ENCODE peak calls at places on chromosomes 13 and 19, in four cellular contexts. S is COR-L47; Z is T-helper 1 cell; O is stimulated activated CD4-positive, alpha-beta T cell treated with anti-CD3 and anti-CD28 coated beads, Interleukin-4, amount 100 ng/mL, for 4 hours. Q is an unnamed sample.

GRCh38 chr19:40279120-40279551 is 6.0 kb downstream of the AKT2 start:
- DNase-seq in S (no peak), Z (no peak), O (no peak), Q (no peak)

GRCh38 chr19:12284226-12284625 is 10.5 kb downstream of the ZNF44 start:
- DNase-seq in S (no peak), Z (no peak), O (no peak), Q (no peak)

GRCh38 chr13:38686635-38687245 is at the start of gene FREM2:
- DNase-seq in S (peak; percentile 86), Z (no peak), O (no peak), Q (no peak)

GRCh38 chr19:48835734-48836088 is 580 bp downstream of the HSD17B14 start:
- DNase-seq in S (peak; percentile 85), Z (peak; percentile 93), O (peak; percentile 92), Q (no peak)

GRCh38 chr13:28318418-28318995 is 176.4 kb downstream of the FLT1 start:
- DNase-seq in S (no peak), Z (no peak), O (no peak), Q (no peak)

GRCh38 chr13:39603424-39603947 is 493 bp upstream of the LHFPL6 start:
- DNase-seq in S (no peak), Z (no peak), O (no peak), Q (peak; percentile 13)

GRCh38 chr13:101835920-101836319 is 383.4 kb downstream of the ITGBL1 start:
- DNase-seq in S (no peak), Z (no peak), O (no peak), Q (no peak)

GRCh38 chr19:33399745-33400681 is 26.5 kb downstream of the CEBPG start:
- DNase-seq in S (no peak), Z (no peak), O (no peak), Q (no peak)

GRCh38 chr13:111066544-111066943 is 48.6 kb upstream of the ARHGEF7 start:
- DNase-seq in S (no peak), Z (no peak), O (no peak), Q (no peak)

GRCh38 chr13:33285420-33286124 is at the start of gene STARD13:
- DNase-seq in S (no peak), Z (no peak), O (no peak), Q (peak; percentile 95)

GRCh38 chr13:33347866-33348265 is 62.3 kb upstream of the STARD13 start:
- DNase-seq in S (no peak), Z (no peak), O (no peak), Q (no peak)

GRCh38 chr19:1470864-1471513 is 8.0 kb downstream of the C19orf25 start:
- DNase-seq in S (no peak), Z (no peak), O (no peak), Q (no peak)

GRCh38 chr19:15129856-15130580 is 22.8 kb downstream of the SYDE1 start:
- DNase-seq in S (no peak), Z (no peak), O (peak; percentile 30), Q (no peak)

GRCh38 chr19:56838930-56839664 is 1.4 kb downstream of the PEG3 start:
- DNase-seq in S (no peak), Z (no peak), O (no peak), Q (no peak)

GRCh38 chr19:38452430-38453366 is 19.2 kb downstream of the RYR1 start:
- DNase-seq in S (no peak), Z (no peak), O (no peak), Q (no peak)

GRCh38 chr13:51823861-51824260 is 19.9 kb upstream of the DHRS12 start:
- DNase-seq in S (no peak), Z (no peak), O (no peak), Q (no peak)

GRCh38 chr13:99218969-99219368 is 18.3 kb downstream of the UBAC2 start:
- DNase-seq in S (no peak), Z (peak; percentile 64), O (no peak), Q (no peak)

GRCh38 chr13:65892859-65893258 is 1337.3 kb downstream of the PCDH9 start:
- DNase-seq in S (no peak), Z (no peak), O (no peak), Q (no peak)

GRCh38 chr13:96273196-96273595 is 183.3 kb downstream of the HS6ST3 start:
- DNase-seq in S (no peak), Z (no peak), O (no peak), Q (no peak)

GRCh38 chr19:34484328-34484727 is 2.8 kb downstream of the WTIP start:
- DNase-seq in S (no peak), Z (no peak), O (no peak), Q (no peak)

GRCh38 chr19:8640402-8641004 is 10.1 kb downstream of the NFILZ start:
- DNase-seq in S (no peak), Z (no peak), O (no peak), Q (no peak)

GRCh38 chr19:8373867-8374813 is 10.2 kb downstream of the ANGPTL4 start:
- DNase-seq in S (no peak), Z (no peak), O (no peak), Q (no peak)

GRCh38 chr13:106762711-106763110 is 194.8 kb upstream of the ARGLU1 start:
- DNase-seq in S (no peak), Z (no peak), O (no peak), Q (no peak)

GRCh38 chr19:17743874-17744273 is 7.4 kb upstream of the FCHO1 start:
- DNase-seq in S (no peak), Z (no peak), O (no peak), Q (no peak)

GRCh38 chr13:79671420-79671819 is 190.5 kb downstream of the NDFIP2 start:
- DNase-seq in S (no peak), Z (no peak), O (no peak), Q (no peak)

GRCh38 chr19:36604656-36605100 is 435 bp upstream of the ZNF382 start:
- DNase-seq in S (peak; percentile 7), Z (peak; percentile 82), O (peak; percentile 85), Q (peak; percentile 6)

GRCh38 chr13:94599877-94600276 is 1.8 kb upstream of the GPR180 start:
- DNase-seq in S (no peak), Z (no peak), O (no peak), Q (no peak)

GRCh38 chr19:28793391-28794168 is 419.4 kb downstream of the UQCRFS1 start:
- DNase-seq in S (no peak), Z (no peak), O (no peak), Q (no peak)

GRCh38 chr19:14519860-14520407 is 1.7 kb upstream of the DNAJB1 start:
- DNase-seq in S (no peak), Z (no peak), O (no peak), Q (no peak)

GRCh38 chr13:40438999-40439797 is 227.2 kb downstream of the FOXO1 start:
- DNase-seq in S (no peak), Z (peak; percentile 6), O (no peak), Q (no peak)

GRCh38 chr19:47511681-47512080 is 3.2 kb downstream of the NAPA start:
- DNase-seq in S (no peak), Z (no peak), O (no peak), Q (no peak)

GRCh38 chr13:30818323-30818960 is 83.1 kb downstream of the ALOX5AP start:
- DNase-seq in S (no peak), Z (no peak), O (no peak), Q (peak; percentile 90)

GRCh38 chr19:49641688-49642487 is at the start of gene SCAF1:
- DNase-seq in S (peak; percentile 99), Z (peak; percentile 98), O (peak; percentile 98), Q (peak; percentile 93)

GRCh38 chr13:66618702-66619101 is 611.4 kb downstream of the PCDH9 start:
- DNase-seq in S (no peak), Z (no peak), O (no peak), Q (no peak)

GRCh38 chr19:38190061-38190460 is 34.0 kb downstream of the DPF1 start:
- DNase-seq in S (no peak), Z (no peak), O (no peak), Q (no peak)

GRCh38 chr19:46824887-46825730 is 25.5 kb downstream of the AP2S1 start:
- DNase-seq in S (no peak), Z (no peak), O (no peak), Q (no peak)

Q was measured in GM04503.